ENCODE peak calls at places on chromosomes 12 and 14, in five cellular contexts. One of them, this sample, is unnamed.

GRCh38 chr12:109761631-109761950 is 48.0 kb downstream of the FAM222A start:
- DNase-seq in MM.1S: no peak
- DNase-seq in lung: no peak
- DNase-seq in GM23338: no peak
- DNase-seq in astrocyte: no peak
- DNase-seq in this sample: no peak

GRCh38 chr12:105334001-105334400 is 3.5 kb downstream of the C12orf75 start:
- DNase-seq in lung: no peak
- DNase-seq in MM.1S: no peak
- DNase-seq in GM23338: no peak
- DNase-seq in astrocyte: peak
- DNase-seq in this sample: peak

GRCh38 chr12:31387466-31387865 is 61.5 kb upstream of the SINHCAF start:
- DNase-seq in lung: no peak
- DNase-seq in MM.1S: no peak
- DNase-seq in astrocyte: no peak
- DNase-seq in GM23338: no peak
- DNase-seq in this sample: no peak

GRCh38 chr14:23492618-23493272 is 23.2 kb downstream of the NGDN start:
- DNase-seq in astrocyte: no peak
- DNase-seq in lung: no peak
- DNase-seq in MM.1S: no peak
- DNase-seq in GM23338: no peak
- DNase-seq in this sample: peak

GRCh38 chr14:39265032-39265431 is 31.3 kb downstream of the MIA2 start:
- DNase-seq in lung: no peak
- DNase-seq in MM.1S: no peak
- DNase-seq in astrocyte: peak
- DNase-seq in GM23338: no peak
- DNase-seq in this sample: peak

GRCh38 chr14:79056879-79057278 is 886.7 kb downstream of the NRXN3 start:
- DNase-seq in astrocyte: peak
- DNase-seq in lung: no peak
- DNase-seq in GM23338: no peak
- DNase-seq in MM.1S: no peak
- DNase-seq in this sample: peak

GRCh38 chr12:8996682-8997405 is 7.5 kb downstream of the KLRG1 start:
- DNase-seq in MM.1S: no peak
- DNase-seq in astrocyte: peak
- DNase-seq in lung: no peak
- DNase-seq in GM23338: no peak
- DNase-seq in this sample: peak

GRCh38 chr12:49097381-49097780 is 2.8 kb upstream of the DHH start:
- DNase-seq in GM23338: no peak
- DNase-seq in MM.1S: no peak
- DNase-seq in lung: no peak
- DNase-seq in astrocyte: no peak
- DNase-seq in this sample: no peak

GRCh38 chr14:20697273-20698017 is 8.9 kb downstream of the ANG start:
- DNase-seq in GM23338: peak
- DNase-seq in lung: peak
- DNase-seq in MM.1S: peak
- DNase-seq in astrocyte: peak
- DNase-seq in this sample: peak

GRCh38 chr14:73887116-73887490 is 444 bp downstream of the ZNF410 start:
- DNase-seq in GM23338: no peak
- DNase-seq in astrocyte: peak
- DNase-seq in lung: no peak
- DNase-seq in MM.1S: peak
- DNase-seq in this sample: no peak

GRCh38 chr12:75641031-75641780 is 129.8 kb upstream of the KRR1 start:
- DNase-seq in lung: no peak
- DNase-seq in astrocyte: peak
- DNase-seq in MM.1S: peak
- DNase-seq in GM23338: no peak
- DNase-seq in this sample: peak

GRCh38 chr14:65866906-65867305 is 454.4 kb downstream of the FUT8 start:
- DNase-seq in lung: no peak
- DNase-seq in GM23338: no peak
- DNase-seq in astrocyte: no peak
- DNase-seq in MM.1S: no peak
- DNase-seq in this sample: no peak

GRCh38 chr14:68633131-68633991 is 159.5 kb downstream of the ZFP36L1 start:
- DNase-seq in lung: no peak
- DNase-seq in GM23338: no peak
- DNase-seq in MM.1S: no peak
- DNase-seq in astrocyte: no peak
- DNase-seq in this sample: peak

GRCh38 chr12:69608114-69608513 is 2.6 kb downstream of the LRRC10 start:
- DNase-seq in GM23338: no peak
- DNase-seq in lung: no peak
- DNase-seq in astrocyte: no peak
- DNase-seq in MM.1S: no peak
- DNase-seq in this sample: peak

GRCh38 chr14:52845079-52845478 is 53.7 kb upstream of the GNPNAT1 start:
- DNase-seq in GM23338: no peak
- DNase-seq in astrocyte: no peak
- DNase-seq in lung: no peak
- DNase-seq in MM.1S: no peak
- DNase-seq in this sample: no peak

GRCh38 chr12:53267309-53268008 is 640 bp upstream of the ESPL1 start:
- DNase-seq in lung: no peak
- DNase-seq in MM.1S: no peak
- DNase-seq in astrocyte: no peak
- DNase-seq in GM23338: no peak
- DNase-seq in this sample: no peak

GRCh38 chr12:97276198-97276580 is 186.4 kb upstream of the RMST start:
- DNase-seq in astrocyte: no peak
- DNase-seq in MM.1S: no peak
- DNase-seq in GM23338: peak
- DNase-seq in lung: no peak
- DNase-seq in this sample: no peak

GRCh38 chr14:20608383-20609095 is 17.4 kb upstream of the RNASE12 start:
- DNase-seq in lung: no peak
- DNase-seq in astrocyte: no peak
- DNase-seq in MM.1S: no peak
- DNase-seq in GM23338: peak
- DNase-seq in this sample: no peak

GRCh38 chr12:22238211-22238610 is 96.3 kb downstream of the ST8SIA1 start:
- DNase-seq in astrocyte: no peak
- DNase-seq in GM23338: no peak
- DNase-seq in MM.1S: no peak
- DNase-seq in lung: no peak
- DNase-seq in this sample: no peak

GRCh38 chr14:60240139-60240856 is 8.7 kb upstream of the PPM1A start:
- DNase-seq in MM.1S: no peak
- DNase-seq in GM23338: no peak
- DNase-seq in lung: no peak
- DNase-seq in astrocyte: no peak
- DNase-seq in this sample: no peak

GRCh38 chr14:26290007-26290530 is 307.8 kb downstream of the NOVA1 start:
- DNase-seq in GM23338: no peak
- DNase-seq in astrocyte: peak
- DNase-seq in MM.1S: no peak
- DNase-seq in lung: no peak
- DNase-seq in this sample: peak

GRCh38 chr14:56759633-56760032 is 50.6 kb downstream of the OTX2 start:
- DNase-seq in astrocyte: no peak
- DNase-seq in lung: no peak
- DNase-seq in GM23338: no peak
- DNase-seq in MM.1S: no peak
- DNase-seq in this sample: no peak

GRCh38 chr12:44464180-44464579 is 411.9 kb downstream of the NELL2 start:
- DNase-seq in MM.1S: no peak
- DNase-seq in astrocyte: no peak
- DNase-seq in GM23338: peak
- DNase-seq in lung: no peak
- DNase-seq in this sample: no peak

GRCh38 chr12:132541200-132541599 is 51.2 kb downstream of the FBRSL1 start:
- DNase-seq in GM23338: no peak
- DNase-seq in MM.1S: no peak
- DNase-seq in astrocyte: no peak
- DNase-seq in lung: no peak
- DNase-seq in this sample: no peak

GRCh38 chr14:34628681-34629135 is 1.2 kb downstream of the SNX6 start:
- DNase-seq in GM23338: no peak
- DNase-seq in astrocyte: no peak
- DNase-seq in lung: no peak
- DNase-seq in MM.1S: no peak
- DNase-seq in this sample: peak

GRCh38 chr12:71607494-71608330 is 55.9 kb downstream of the ZFC3H1 start:
- DNase-seq in lung: no peak
- DNase-seq in GM23338: no peak
- DNase-seq in MM.1S: no peak
- DNase-seq in astrocyte: no peak
- DNase-seq in this sample: no peak

GRCh38 chr14:70143306-70143705 is 45.4 kb downstream of the SLC8A3 start:
- DNase-seq in lung: no peak
- DNase-seq in GM23338: no peak
- DNase-seq in astrocyte: no peak
- DNase-seq in MM.1S: no peak
- DNase-seq in this sample: no peak

GRCh38 chr14:20998674-20999366 is at the start of gene SLC39A2:
- DNase-seq in GM23338: peak
- DNase-seq in MM.1S: no peak
- DNase-seq in astrocyte: peak
- DNase-seq in lung: peak
- DNase-seq in this sample: peak

GRCh38 chr14:37034410-37035285 is 137.8 kb downstream of the SLC25A21 start:
- DNase-seq in MM.1S: peak
- DNase-seq in lung: no peak
- DNase-seq in GM23338: no peak
- DNase-seq in astrocyte: peak
- DNase-seq in this sample: peak

GRCh38 chr12:94815958-94816357 is 165.6 kb upstream of the TMCC3 start:
- DNase-seq in astrocyte: no peak
- DNase-seq in lung: no peak
- DNase-seq in MM.1S: no peak
- DNase-seq in GM23338: peak
- DNase-seq in this sample: no peak

GRCh38 chr12:73902270-73902669 is 635.4 kb upstream of the ATXN7L3B start:
- DNase-seq in astrocyte: no peak
- DNase-seq in MM.1S: no peak
- DNase-seq in lung: no peak
- DNase-seq in GM23338: no peak
- DNase-seq in this sample: no peak

GRCh38 chr12:29743801-29744200 is 39.9 kb downstream of the TMTC1 start:
- DNase-seq in lung: no peak
- DNase-seq in astrocyte: peak
- DNase-seq in GM23338: peak
- DNase-seq in MM.1S: no peak
- DNase-seq in this sample: peak

GRCh38 chr12:109744991-109745942 is 31.6 kb downstream of the FAM222A start:
- DNase-seq in lung: no peak
- DNase-seq in GM23338: no peak
- DNase-seq in MM.1S: no peak
- DNase-seq in astrocyte: no peak
- DNase-seq in this sample: no peak

GRCh38 chr12:132215644-132215989 is 71.4 kb downstream of the NOC4L start:
- DNase-seq in GM23338: no peak
- DNase-seq in MM.1S: no peak
- DNase-seq in astrocyte: no peak
- DNase-seq in lung: no peak
- DNase-seq in this sample: no peak

GRCh38 chr14:52950410-52950897 is 396 bp downstream of the FERMT2 start:
- DNase-seq in lung: peak
- DNase-seq in GM23338: peak
- DNase-seq in astrocyte: peak
- DNase-seq in MM.1S: no peak
- DNase-seq in this sample: peak

GRCh38 chr14:77511486-77512162 is 13.0 kb upstream of the ISM2 start:
- DNase-seq in GM23338: no peak
- DNase-seq in MM.1S: no peak
- DNase-seq in astrocyte: no peak
- DNase-seq in lung: no peak
- DNase-seq in this sample: no peak
- H3K4me3 ChIP-seq in GM23338: no peak
- H3K4me3 ChIP-seq in MM.1S: no peak
- H3K4me3 ChIP-seq in astrocyte: no peak
- H3K4me3 ChIP-seq in lung: no peak
- H3K4me3 ChIP-seq in this sample: no peak

DNA sequence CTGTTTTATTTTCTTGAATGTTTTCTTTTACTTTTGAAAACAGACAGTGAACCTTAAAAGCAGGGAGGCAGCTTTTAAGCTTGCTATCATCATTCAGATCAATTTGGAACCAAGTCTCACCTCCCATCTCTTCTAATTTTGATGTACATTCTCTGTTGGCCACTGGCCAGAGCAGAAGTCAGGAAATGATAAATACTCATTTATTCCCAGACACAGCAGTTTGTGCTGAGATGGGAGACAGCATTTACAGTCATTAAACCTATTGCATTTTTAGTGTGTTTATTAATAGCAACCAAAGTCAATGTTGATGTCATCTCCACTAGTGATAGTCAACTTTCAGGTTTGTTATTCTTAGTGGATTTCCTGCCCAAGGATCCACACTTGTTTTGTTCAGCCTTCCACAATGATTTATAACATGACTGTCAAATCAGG is 320.0 kb upstream of the ATP2B1 start:
- DNase-seq in MM.1S: no peak
- DNase-seq in astrocyte: peak
- DNase-seq in GM23338: no peak
- DNase-seq in lung: no peak
- DNase-seq in this sample: peak
- H3K4me3 ChIP-seq in MM.1S: no peak
- H3K4me3 ChIP-seq in astrocyte: no peak
- H3K4me3 ChIP-seq in GM23338: no peak
- H3K4me3 ChIP-seq in lung: no peak
- H3K4me3 ChIP-seq in this sample: no peak

GRCh38 chr14:92922155-92922735 is 705 bp upstream of the CHGA start:
- DNase-seq in GM23338: no peak
- DNase-seq in MM.1S: no peak
- DNase-seq in lung: no peak
- DNase-seq in astrocyte: no peak
- DNase-seq in this sample: no peak
- H3K4me3 ChIP-seq in GM23338: peak
- H3K4me3 ChIP-seq in MM.1S: no peak
- H3K4me3 ChIP-seq in lung: no peak
- H3K4me3 ChIP-seq in astrocyte: no peak
- H3K4me3 ChIP-seq in this sample: no peak

DNA sequence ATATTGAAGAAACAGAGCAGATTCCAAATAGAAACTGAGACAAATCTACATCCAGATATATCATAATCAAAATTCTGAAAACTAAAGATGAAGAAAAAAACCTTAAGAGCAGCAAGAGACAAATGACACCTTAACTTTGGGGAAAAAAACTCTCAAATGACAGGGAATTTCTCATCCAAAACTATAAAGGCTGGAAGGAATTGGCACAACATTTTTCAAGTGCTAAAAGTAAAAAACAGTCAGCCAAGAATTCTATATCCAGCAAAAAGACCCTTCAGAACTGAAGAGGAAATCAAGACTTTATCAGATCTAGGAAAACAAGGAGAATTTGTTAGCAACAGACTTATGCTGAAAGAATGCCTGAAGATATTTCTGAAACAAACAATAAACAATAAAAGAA is 90.3 kb upstream of the RASSF8 start:
- DNase-seq in lung: no peak
- DNase-seq in MM.1S: no peak
- DNase-seq in GM23338: no peak
- DNase-seq in astrocyte: no peak
- DNase-seq in this sample: no peak
- H3K4me3 ChIP-seq in lung: no peak
- H3K4me3 ChIP-seq in MM.1S: no peak
- H3K4me3 ChIP-seq in GM23338: no peak
- H3K4me3 ChIP-seq in astrocyte: no peak
- H3K4me3 ChIP-seq in this sample: no peak

This sample was measured in cardiac fibroblast.